ENCODE peak calls at places on chromosomes 13 and 19, in eight cellular contexts. L, B, Y, R, F, C, M and H are unnamed samples.

GRCh38 chr19:6947745-6948144 is 60.4 kb downstream of the ADGRE1 start:
- DNase-seq in R (no peak), C (no peak), F (no peak), Y (no peak), L (no peak), M (no peak), B (peak), H (no peak)

GRCh38 chr13:71962126-71962525 is 95.1 kb upstream of the DACH1 start:
- DNase-seq in L (no peak), Y (no peak), M (no peak), C (no peak), F (no peak), B (no peak), R (no peak), H (no peak)

GRCh38 chr19:3162418-3163229 is 15.9 kb upstream of the S1PR4 start:
- DNase-seq in F (no peak), L (no peak), Y (no peak), C (no peak), B (no peak), R (no peak), M (no peak), H (no peak)

GRCh38 chr13:74409551-74409950 is 275.3 kb upstream of the KLF12 start:
- DNase-seq in R (no peak), L (no peak), C (no peak), B (no peak), M (no peak), F (no peak), Y (no peak), H (no peak)

GRCh38 chr13:95553614-95554385 is 1.3 kb downstream of the CLDN10 start:
- DNase-seq in C (no peak), F (no peak), Y (no peak), M (peak), L (no peak), R (no peak), B (no peak), H (no peak)

GRCh38 chr19:5545984-5546383 is 21.8 kb downstream of the TINCR start:
- DNase-seq in L (no peak), R (no peak), C (no peak), B (no peak), F (no peak), M (no peak), Y (no peak), H (no peak)

GRCh38 chr13:31192306-31192705 is 7.5 kb upstream of the B3GLCT start:
- DNase-seq in F (no peak), C (peak), Y (no peak), B (no peak), R (no peak), L (no peak), M (no peak), H (no peak)

GRCh38 chr13:42276683-42277082 is 4.7 kb downstream of the AKAP11 start:
- DNase-seq in R (no peak), F (no peak), L (no peak), Y (no peak), M (no peak), B (no peak), C (no peak), H (no peak)

GRCh38 chr19:5933391-5933998 is 19.4 kb downstream of the CAPS start:
- DNase-seq in B (no peak), Y (no peak), L (no peak), C (no peak), M (no peak), R (no peak), F (no peak), H (no peak)

GRCh38 chr13:91576590-91576989 is 178.2 kb downstream of the GPC5 start:
- DNase-seq in C (no peak), B (no peak), Y (no peak), F (no peak), M (no peak), R (no peak), L (no peak), H (no peak)

GRCh38 chr19:55257461-55258411 is 1.1 kb downstream of the PPP6R1 start:
- DNase-seq in L (peak), C (peak), Y (no peak), B (no peak), R (no peak), M (peak), F (no peak), H (no peak)

GRCh38 chr19:5949792-5950305 is 28.1 kb downstream of the RANBP3 start:
- DNase-seq in F (no peak), Y (peak), L (peak), R (no peak), C (no peak), B (no peak), M (no peak), H (no peak)

GRCh38 chr13:64819081-64819480 is 2411.1 kb downstream of the PCDH9 start:
- DNase-seq in M (no peak), Y (no peak), L (no peak), R (no peak), B (no peak), F (no peak), C (no peak), H (no peak)

GRCh38 chr19:56383826-56384605 is 9.3 kb downstream of the ZNF582 start:
- DNase-seq in Y (no peak), F (no peak), C (no peak), M (no peak), B (no peak), R (no peak), L (no peak), H (no peak)

GRCh38 chr13:28306325-28306724 is 168.0 kb downstream of the PAN3 start:
- DNase-seq in M (no peak), C (no peak), R (no peak), B (no peak), L (no peak), Y (no peak), F (no peak), H (no peak)

DNA sequence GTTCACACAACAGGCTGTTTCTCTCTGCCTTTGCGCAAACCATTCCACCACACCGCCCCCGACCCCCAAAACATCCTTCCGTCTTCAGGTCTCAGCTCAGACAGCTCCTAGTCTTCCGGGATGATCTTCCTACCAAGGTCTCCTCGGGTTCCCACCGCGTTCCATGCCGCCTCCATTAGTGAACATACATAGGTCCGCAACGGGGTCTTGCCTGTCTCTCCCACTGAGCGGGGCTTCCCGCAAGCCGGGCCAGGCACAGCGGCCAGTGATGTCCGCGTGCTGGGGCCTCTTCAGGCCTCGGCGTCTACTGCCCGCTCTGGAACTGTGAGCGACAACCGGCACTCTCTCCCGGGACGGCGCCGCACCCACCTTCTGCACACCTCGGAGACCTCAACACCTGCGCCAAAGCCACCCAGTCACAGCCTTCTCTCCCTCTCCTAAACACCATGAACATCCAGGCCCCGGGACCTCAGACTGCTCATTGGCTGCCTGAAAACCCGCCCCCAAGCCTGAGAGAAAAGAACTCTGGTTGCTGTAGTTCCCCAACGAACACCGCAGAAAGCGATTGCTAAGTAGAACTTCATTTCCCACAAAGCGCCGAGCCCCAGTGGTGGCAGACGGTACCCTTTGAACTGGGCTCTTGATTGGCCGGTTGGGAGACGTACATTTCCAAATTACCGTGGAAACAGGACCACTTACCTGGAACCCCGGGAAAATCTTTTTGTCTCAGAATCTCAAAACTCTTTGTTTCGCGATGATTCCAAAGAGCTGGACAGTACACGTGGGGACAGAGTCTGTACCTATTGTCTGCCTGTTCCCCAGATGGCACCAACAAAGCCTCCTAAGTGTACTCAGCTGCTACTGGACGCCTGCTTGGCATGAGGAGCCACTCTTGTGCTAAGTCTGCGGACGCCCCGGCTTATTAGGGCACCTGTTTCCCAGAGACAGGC is 9.5 kb downstream of the DYRK1B start:
- DNase-seq in B (peak), C (peak), Y (peak), L (peak), M (peak), R (peak), F (peak), H (peak)
- TF ChIP-seq CTCF in B (no peak), C (no peak), Y (no peak), L (no peak), M (no peak), R (no peak), F (no peak), H (no peak)

DNA sequence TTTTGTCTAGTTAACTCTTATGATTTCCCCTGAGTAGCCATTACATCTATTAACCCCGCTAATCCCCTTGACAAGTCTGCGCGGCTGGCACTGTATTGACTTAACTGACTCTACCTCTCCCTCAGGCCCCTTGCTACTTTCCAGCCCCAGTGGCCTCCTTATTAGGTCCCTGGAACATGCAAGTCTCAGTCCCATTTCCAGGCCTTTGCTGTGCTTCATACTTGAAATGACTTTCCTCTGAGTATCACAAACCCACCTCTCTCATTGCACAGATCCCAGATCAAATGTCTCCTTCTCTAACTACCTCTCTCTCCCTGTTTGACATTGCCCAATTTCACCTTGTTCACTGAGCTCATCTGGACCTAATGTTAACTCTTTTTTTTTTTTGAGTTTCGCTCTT is 13.2 kb downstream of the SPACA6 start:
- DNase-seq in B (no peak), C (no peak), F (no peak), L (no peak), Y (no peak), R (no peak), M (no peak), H (no peak)
- H3K27ac ChIP-seq in B (no peak), C (no peak), F (no peak), L (no peak), Y (no peak), R (no peak), M (no peak), H (no peak)

DNA sequence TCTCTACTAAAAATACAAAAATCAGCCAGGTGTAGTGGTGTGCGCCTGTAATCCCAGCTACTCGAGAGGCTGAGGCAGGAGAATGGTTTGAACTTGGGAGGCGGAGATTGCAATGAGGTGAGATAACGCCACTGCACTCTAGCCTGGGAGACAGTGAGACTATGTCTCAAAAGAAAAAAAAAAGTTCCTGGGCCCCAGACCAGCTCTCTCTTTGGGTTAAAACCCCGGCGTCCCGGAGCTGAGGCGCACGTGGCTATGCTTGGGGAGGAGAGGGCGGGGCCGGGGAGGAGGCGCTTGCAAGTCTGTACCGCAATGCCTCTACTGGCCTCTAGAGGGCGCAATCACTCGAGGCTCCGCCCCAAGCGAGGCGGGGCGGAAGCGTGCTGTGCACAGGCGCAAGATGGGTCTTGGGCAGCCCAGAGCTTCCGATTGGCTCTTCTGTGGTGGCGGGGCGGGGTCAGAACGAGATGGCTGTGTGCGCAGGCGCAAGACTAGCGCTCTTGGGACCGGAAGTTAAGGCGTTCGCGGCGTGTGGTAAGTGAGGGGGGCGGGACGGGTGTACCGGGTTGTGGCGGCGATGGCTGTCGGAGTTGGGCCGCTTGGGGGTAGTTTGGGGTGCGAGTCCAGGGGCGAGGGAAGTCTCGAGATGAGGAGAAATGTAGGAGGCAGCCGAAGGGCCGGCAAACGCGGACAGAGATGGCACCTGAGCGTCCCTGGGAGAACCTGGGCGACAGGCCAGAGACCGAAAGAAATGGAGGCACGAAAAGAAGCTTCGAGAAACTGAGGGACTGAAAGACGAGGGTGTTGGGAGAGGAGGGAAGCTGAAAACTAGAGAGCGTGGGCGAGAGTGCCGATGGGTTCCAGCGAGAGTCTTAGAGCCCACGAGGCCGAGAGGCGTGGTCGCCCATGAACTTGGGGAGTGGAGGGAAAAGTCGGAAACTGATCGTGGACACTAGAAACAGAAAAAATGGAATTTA is at the start of gene DHX34:
- DNase-seq in C (peak), Y (peak), R (peak), F (peak), B (peak), M (peak), L (peak), H (peak)
- TF ChIP-seq CTCF in C (peak), Y (peak), R (peak), F (peak), B (peak), M (peak), L (peak), H (peak)

DNA sequence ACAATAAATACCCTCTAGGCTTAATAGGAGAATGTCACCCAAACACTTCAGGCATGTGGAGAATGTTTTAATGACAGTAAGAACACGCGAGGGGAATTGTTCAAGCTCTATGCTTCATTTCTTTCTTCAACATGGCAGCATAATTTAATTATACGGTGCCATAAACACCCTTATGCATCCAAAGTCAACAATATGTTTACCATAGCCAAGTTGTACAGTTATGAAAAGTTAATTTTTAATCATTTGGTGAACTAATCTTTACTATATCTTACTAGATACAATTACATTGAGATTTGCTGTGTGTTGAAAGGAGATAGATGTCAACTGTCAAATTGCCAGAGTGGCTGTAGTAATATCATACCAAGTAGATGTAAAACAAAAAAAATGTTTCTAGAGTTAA is 185.9 kb upstream of the NBEA start:
- DNase-seq in L (no peak), Y (no peak), M (no peak), C (no peak), B (no peak), F (no peak), R (no peak), H (no peak)
- H3K27ac ChIP-seq in L (no peak), Y (no peak), M (no peak), C (no peak), B (no peak), F (no peak), R (no peak), H (no peak)

DNA sequence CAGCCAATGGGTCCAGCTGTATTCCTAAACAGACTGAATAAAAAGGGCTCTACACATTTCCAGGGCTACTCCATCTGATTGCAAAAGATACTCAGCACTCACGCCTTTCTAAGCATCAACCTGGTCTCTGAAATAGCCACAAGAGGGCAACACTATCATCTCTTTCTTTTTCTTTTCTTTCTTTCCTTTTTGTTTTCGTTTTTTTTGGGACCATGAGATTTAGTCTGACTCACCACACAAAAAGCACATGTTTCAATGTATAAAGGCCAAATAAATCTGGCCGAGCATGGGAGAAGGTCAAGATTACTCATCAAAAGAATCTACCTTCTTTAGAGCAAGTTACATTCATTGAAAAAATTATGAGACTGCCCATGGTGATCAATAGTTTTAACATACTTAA is 805.6 kb upstream of the ARGLU1 start:
- DNase-seq in F (no peak), Y (no peak), C (no peak), L (no peak), M (no peak), B (peak), R (peak), H (no peak)
- TF ChIP-seq CTCF in F (peak), Y (peak), C (peak), L (no peak), M (peak), B (peak), R (peak), H (peak)